ENCODE peak calls at places on chromosomes 3 and 15, in six cellular contexts. X is heart left ventricle, L is fibroblast of the aortic adventitia, A is fibroblast of lung, N is fibroblast of mammary gland, P is dorsolateral prefrontal cortex. Z is an unnamed sample.

GRCh38 chr3:155093261-155093660 is 13.1 kb downstream of the MME start:
- DNase-seq in X (no peak), N (no peak), A (no peak), L (no peak), P (no peak), Z (no peak)

GRCh38 chr3:172315401-172316091 is 132.7 kb downstream of the GHSR start:
- DNase-seq in X (peak; percentile 36), L (peak; percentile 62), A (peak; percentile 81), P (no peak), N (peak; percentile 85), Z (peak; percentile 68)

GRCh38 chr3:99825239-99825638 is 7.6 kb downstream of the CMSS1 start:
- DNase-seq in N (peak; percentile 25), L (peak; percentile 25), A (peak; percentile 66), X (no peak), P (no peak), Z (peak; percentile 32)

GRCh38 chr3:136194409-136195257 is 1.5 kb downstream of the MSL2 start:
- DNase-seq in N (no peak), L (peak; percentile 38), P (no peak), X (peak; percentile 31), A (peak; percentile 29), Z (no peak)

GRCh38 chr3:139388961-139389551 is 391 bp downstream of the COPB2 start:
- DNase-seq in P (no peak), X (no peak), N (no peak), A (peak; percentile 2), L (no peak), Z (no peak)

GRCh38 chr3:58691997-58692396 is 25.4 kb upstream of the FAM3D start:
- DNase-seq in P (no peak), X (no peak), L (peak; percentile 4), A (peak; percentile 19), N (peak; percentile 50), Z (no peak)

GRCh38 chr3:177835008-177835407 is 637.7 kb upstream of the TBL1XR1 start:
- DNase-seq in A (peak; percentile 99), P (no peak), L (peak; percentile 92), N (peak; percentile 99), X (no peak), Z (peak; percentile 82)

GRCh38 chr3:193946945-193947344 is 189.0 kb upstream of the HES1 start:
- DNase-seq in P (no peak), X (no peak), A (peak; percentile 83), N (no peak), L (no peak), Z (no peak)

GRCh38 chr15:65337436-65338070 is 33.1 kb downstream of the RNU5B-1 start:
- DNase-seq in L (no peak), A (no peak), X (no peak), N (no peak), P (no peak), Z (no peak)

GRCh38 chr15:64813075-64813474 is 12.4 kb downstream of the PIF1 start:
- DNase-seq in N (peak; percentile 40), A (peak; percentile 29), L (peak; percentile 44), P (no peak), X (peak; percentile 30), Z (no peak)

GRCh38 chr3:32301426-32301825 is 62.9 kb downstream of the CMTM8 start:
- DNase-seq in A (no peak), L (no peak), N (no peak), X (no peak), P (no peak), Z (no peak)

GRCh38 chr3:188721312-188721711 is 450.5 kb upstream of the TPRG1 start:
- DNase-seq in N (no peak), X (no peak), P (no peak), L (no peak), A (no peak), Z (no peak)

GRCh38 chr15:59224474-59224873 is 17.8 kb downstream of the LDHAL6B start:
- DNase-seq in N (no peak), A (no peak), X (peak; percentile 43), L (no peak), P (no peak), Z (no peak)

GRCh38 chr3:193640165-193640706 is 47.2 kb downstream of the OPA1 start:
- DNase-seq in A (no peak), L (no peak), N (peak; percentile 2), X (no peak), P (no peak), Z (no peak)

GRCh38 chr15:60835974-60836373 is 357.0 kb upstream of the ICE2 start:
- DNase-seq in A (peak; percentile 36), P (no peak), X (no peak), L (peak; percentile 10), N (peak; percentile 92), Z (peak; percentile 73)

GRCh38 chr15:33278816-33279612 is 31.8 kb upstream of the RYR3 start:
- DNase-seq in L (peak; percentile 64), P (no peak), N (peak; percentile 95), X (no peak), A (peak; percentile 90), Z (peak; percentile 86)

GRCh38 chr15:56772868-56773639 is 39.7 kb upstream of the ZNF280D start:
- DNase-seq in P (no peak), N (peak; percentile 52), A (peak; percentile 67), L (no peak), X (no peak), Z (peak; percentile 38)

GRCh38 chr3:69294014-69294771 is 91.7 kb downstream of the FRMD4B start:
- DNase-seq in P (no peak), N (peak; percentile 72), L (peak; percentile 54), X (no peak), A (peak; percentile 63), Z (no peak)

GRCh38 chr15:76337739-76338554 is 1.4 kb downstream of the ISL2 start:
- DNase-seq in L (no peak), N (no peak), X (no peak), A (no peak), P (no peak), Z (no peak)

GRCh38 chr15:38455096-38455495 is 1.2 kb downstream of the FAM98B start:
- DNase-seq in L (peak; percentile 7), X (no peak), N (peak; percentile 38), A (peak; percentile 11), P (no peak), Z (peak; percentile 12)

DNA sequence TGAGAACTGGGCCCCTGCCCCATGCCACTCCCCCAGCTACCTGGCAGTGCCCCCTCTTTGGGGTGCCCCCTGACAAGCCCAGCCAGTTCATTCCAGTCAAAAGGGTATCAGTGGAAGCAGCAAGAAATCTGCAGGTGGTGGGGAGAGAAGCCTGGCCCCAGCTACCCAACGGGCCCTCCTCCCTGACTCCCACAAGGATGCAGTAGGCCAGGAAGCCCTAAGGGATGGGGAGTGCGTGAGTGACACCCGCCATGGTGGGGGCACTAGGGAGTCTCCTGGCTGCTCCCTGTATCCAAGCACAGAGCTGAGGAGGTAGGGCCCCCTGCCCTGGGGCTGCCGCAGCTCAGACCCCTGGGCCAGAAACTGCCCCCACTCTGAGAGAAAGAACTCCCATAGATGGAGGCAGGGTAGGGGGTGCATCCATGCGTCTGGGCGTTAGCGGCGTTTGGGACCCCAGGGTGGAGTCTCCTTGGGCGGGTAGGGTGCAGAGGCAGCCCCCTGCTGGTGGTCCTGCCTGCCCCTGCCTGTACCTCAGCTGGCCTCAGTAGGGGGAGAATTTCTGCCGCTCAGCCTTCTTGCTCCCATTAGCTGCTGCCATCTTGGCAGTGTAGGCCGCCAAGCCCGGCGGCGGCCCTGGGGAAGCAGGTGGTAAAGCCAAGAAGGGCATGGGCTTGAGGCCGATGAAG is 2.5 kb downstream of the GPR62 start:
- DNase-seq in N (no peak), P (no peak), X (no peak), L (no peak), A (no peak), Z (no peak)
- TF ChIP-seq CTCF in N (no peak), P (no peak), X (no peak), L (no peak), A (no peak), Z (peak; percentile 45)

DNA sequence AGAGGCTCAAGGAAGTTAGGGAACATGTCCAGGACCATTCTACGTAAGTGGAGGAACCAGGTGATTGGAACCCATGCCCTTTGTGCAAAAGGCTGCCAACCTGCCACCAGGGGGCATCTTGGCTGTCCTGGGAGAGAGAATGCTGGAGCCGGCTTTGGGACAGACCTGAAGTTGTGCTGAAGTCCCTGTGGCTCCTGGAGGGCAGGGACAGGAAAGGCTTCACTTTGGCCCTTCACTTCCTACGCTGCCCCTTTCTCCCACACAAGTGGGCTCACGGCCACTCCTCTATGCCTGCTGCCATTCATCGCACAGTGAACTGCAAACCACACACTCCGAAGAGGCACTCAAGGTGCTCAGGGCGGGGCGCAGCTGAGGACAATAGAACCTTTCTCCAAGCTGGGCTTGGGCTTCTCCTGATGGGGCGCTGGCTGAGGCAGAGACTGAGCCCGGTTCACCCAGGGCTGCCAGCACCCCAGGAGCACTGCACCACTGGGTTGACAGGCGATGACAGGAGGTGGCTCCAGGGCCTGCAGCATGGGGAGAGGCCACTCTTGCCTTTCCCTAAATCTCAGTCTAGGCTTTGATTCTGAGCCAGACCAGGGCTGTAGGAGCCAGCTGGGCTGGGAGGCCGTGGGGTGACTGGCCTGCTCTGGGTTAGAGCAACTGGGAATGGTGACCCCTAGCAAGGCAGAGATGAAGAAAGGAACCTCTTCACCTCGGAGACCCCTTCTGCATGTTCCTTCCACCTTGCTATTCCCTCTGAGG is 8.4 kb downstream of the SHF start:
- DNase-seq in L (no peak), P (no peak), A (no peak), N (no peak), X (no peak), Z (no peak)
- TF ChIP-seq CTCF in L (peak; percentile 50), P (peak; percentile 39), A (peak; percentile 18), N (peak; percentile 45), X (peak; percentile 19), Z (peak; percentile 75)

GRCh38 chr3:45095916-45096526 is 50.2 kb downstream of the CDCP1 start:
- DNase-seq in L (peak; percentile 28), X (no peak), P (no peak), A (no peak), N (no peak), Z (no peak)

GRCh38 chr3:45090855-45091254 is 55.3 kb downstream of the CDCP1 start:
- DNase-seq in P (no peak), N (no peak), L (no peak), A (no peak), X (no peak), Z (no peak)

GRCh38 chr3:45088959-45089358 is 57.2 kb downstream of the CDCP1 start:
- DNase-seq in L (no peak), X (no peak), N (no peak), A (no peak), P (no peak), Z (no peak)

GRCh38 chr3:45088543-45088942 is 57.6 kb downstream of the CDCP1 start:
- DNase-seq in N (no peak), X (no peak), P (no peak), A (no peak), L (no peak), Z (no peak)

GRCh38 chr3:45092132-45093031 is 53.8 kb downstream of the CDCP1 start:
- DNase-seq in L (peak; percentile 75), N (peak; percentile 42), A (peak; percentile 94), X (no peak), P (no peak), Z (peak; percentile 88)
- TF ChIP-seq CTCF in L (peak; percentile 12), N (no peak), A (no peak), X (no peak), P (no peak), Z (peak; percentile 32)

DNA sequence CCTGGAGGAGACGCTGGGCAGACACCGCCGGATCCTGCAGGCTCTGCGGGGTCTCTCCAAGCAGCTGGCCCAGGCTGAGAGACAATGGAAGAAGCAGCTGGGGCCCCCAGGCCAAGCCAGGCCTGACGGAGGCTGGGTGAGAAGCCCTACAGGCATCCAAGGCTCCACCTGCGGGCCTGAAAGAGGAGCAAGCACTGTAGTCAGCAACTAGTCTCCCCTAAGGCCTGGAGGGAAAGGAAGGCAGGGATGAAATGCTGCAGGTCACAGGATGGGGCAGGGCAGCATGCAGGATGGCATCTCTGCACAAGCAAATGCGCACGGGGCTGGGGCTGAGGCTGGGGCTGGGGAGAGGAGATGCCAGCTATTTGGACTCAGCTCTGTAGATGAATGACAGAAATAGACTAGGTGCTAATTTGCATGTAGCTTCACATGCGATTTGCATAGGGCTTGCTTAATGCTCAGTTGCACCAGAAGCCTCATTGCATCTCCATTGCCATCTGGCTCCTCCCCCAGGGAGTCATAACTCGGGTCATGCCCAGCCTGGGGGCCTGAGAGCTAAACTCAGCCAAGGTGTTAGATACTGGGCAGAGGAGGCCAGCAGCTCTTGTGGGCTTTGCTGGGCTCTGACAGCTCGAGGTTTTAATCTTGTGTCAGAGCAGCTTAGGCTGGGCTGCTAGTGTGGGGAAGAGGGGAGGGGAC is 5.2 kb upstream of the CPLX3 start:
- DNase-seq in P (no peak), N (no peak), L (no peak), X (no peak), A (no peak), Z (no peak)
- TF ChIP-seq CTCF in P (no peak), N (no peak), L (no peak), X (no peak), A (no peak), Z (no peak)

Z was measured in HFFc6.